ENCODE peak calls at places on chromosome 17, in four cellular contexts. One of them, this sample, is unnamed.

GRCh38 chr17:4433515-4434031 is at the start of gene SPNS3:
- DNase-seq in head of caudate nucleus: peak; percentile 22
- DNase-seq in cardiac muscle cell: no peak
- DNase-seq in ELR: peak; percentile 24
- DNase-seq in this sample: no peak

GRCh38 chr17:27106347-27106981 is 187.4 kb upstream of the WSB1 start:
- DNase-seq in cardiac muscle cell: no peak
- DNase-seq in head of caudate nucleus: no peak
- DNase-seq in ELR: no peak
- DNase-seq in this sample: no peak

GRCh38 chr17:40097931-40098845 is 2.2 kb downstream of the NR1D1 start:
- DNase-seq in cardiac muscle cell: no peak
- DNase-seq in head of caudate nucleus: no peak
- DNase-seq in ELR: peak; percentile 55
- DNase-seq in this sample: no peak

GRCh38 chr17:75695141-75695829 is 26.0 kb upstream of the ITGB4 start:
- DNase-seq in ELR: peak; percentile 97
- DNase-seq in head of caudate nucleus: no peak
- DNase-seq in cardiac muscle cell: no peak
- DNase-seq in this sample: no peak

GRCh38 chr17:3002538-3003301 is 60.7 kb downstream of the OR1D5 start:
- DNase-seq in head of caudate nucleus: no peak
- DNase-seq in cardiac muscle cell: no peak
- DNase-seq in ELR: no peak
- DNase-seq in this sample: no peak

GRCh38 chr17:80724723-80725388 is 180.2 kb downstream of the RPTOR start:
- DNase-seq in ELR: peak; percentile 86
- DNase-seq in head of caudate nucleus: no peak
- DNase-seq in cardiac muscle cell: no peak
- DNase-seq in this sample: no peak

GRCh38 chr17:59365383-59365981 is 34.0 kb downstream of the YPEL2 start:
- DNase-seq in head of caudate nucleus: peak; percentile 66
- DNase-seq in cardiac muscle cell: peak; percentile 88
- DNase-seq in ELR: no peak
- DNase-seq in this sample: peak; percentile 33

GRCh38 chr17:43768382-43768781 is 9.8 kb upstream of the SOST start:
- DNase-seq in ELR: no peak
- DNase-seq in head of caudate nucleus: peak; percentile 22
- DNase-seq in cardiac muscle cell: no peak
- DNase-seq in this sample: no peak

GRCh38 chr17:5840811-5841446 is 229.2 kb upstream of the WSCD1 start:
- DNase-seq in cardiac muscle cell: no peak
- DNase-seq in ELR: no peak
- DNase-seq in head of caudate nucleus: no peak
- DNase-seq in this sample: no peak

GRCh38 chr17:58328195-58329034 is at the start of gene TSPOAP1:
- DNase-seq in ELR: no peak
- DNase-seq in cardiac muscle cell: no peak
- DNase-seq in head of caudate nucleus: peak; percentile 63
- DNase-seq in this sample: peak; percentile 57

GRCh38 chr17:47831934-47832327 is 461 bp downstream of the LRRC46 start:
- DNase-seq in cardiac muscle cell: no peak
- DNase-seq in head of caudate nucleus: no peak
- DNase-seq in ELR: peak; percentile 25
- DNase-seq in this sample: no peak

GRCh38 chr17:2485543-2485942 is 26.1 kb downstream of the METTL16 start:
- DNase-seq in ELR: no peak
- DNase-seq in cardiac muscle cell: no peak
- DNase-seq in head of caudate nucleus: no peak
- DNase-seq in this sample: no peak

GRCh38 chr17:80773243-80773991 is 218.2 kb upstream of the CHMP6 start:
- DNase-seq in cardiac muscle cell: no peak
- DNase-seq in head of caudate nucleus: peak; percentile 77
- DNase-seq in ELR: peak; percentile 48
- DNase-seq in this sample: peak; percentile 46

GRCh38 chr17:8619294-8619693 is 11.2 kb downstream of the MYH10 start:
- DNase-seq in cardiac muscle cell: no peak
- DNase-seq in head of caudate nucleus: no peak
- DNase-seq in ELR: no peak
- DNase-seq in this sample: no peak

GRCh38 chr17:59345476-59345875 is 14.0 kb downstream of the YPEL2 start:
- DNase-seq in head of caudate nucleus: no peak
- DNase-seq in cardiac muscle cell: no peak
- DNase-seq in ELR: no peak
- DNase-seq in this sample: no peak

GRCh38 chr17:44004077-44004760 is at the start of gene NAGS:
- DNase-seq in head of caudate nucleus: no peak
- DNase-seq in ELR: no peak
- DNase-seq in cardiac muscle cell: peak; percentile 35
- DNase-seq in this sample: no peak

GRCh38 chr17:58352843-58353719 is 1.1 kb upstream of the SUPT4H1 start:
- DNase-seq in head of caudate nucleus: no peak
- DNase-seq in ELR: peak; percentile 48
- DNase-seq in cardiac muscle cell: peak; percentile 83
- DNase-seq in this sample: no peak

GRCh38 chr17:61237275-61237674 is 162.4 kb upstream of the TBX2 start:
- DNase-seq in ELR: no peak
- DNase-seq in cardiac muscle cell: no peak
- DNase-seq in head of caudate nucleus: no peak
- DNase-seq in this sample: no peak

GRCh38 chr17:61065263-61065773 is 334.3 kb upstream of the TBX2 start:
- DNase-seq in cardiac muscle cell: peak; percentile 8
- DNase-seq in ELR: peak; percentile 56
- DNase-seq in head of caudate nucleus: no peak
- DNase-seq in this sample: no peak

GRCh38 chr17:18949566-18949965 is 2.4 kb upstream of the SLC5A10 start:
- DNase-seq in ELR: no peak
- DNase-seq in head of caudate nucleus: no peak
- DNase-seq in cardiac muscle cell: no peak
- DNase-seq in this sample: no peak

GRCh38 chr17:29148257-29148789 is 31.9 kb downstream of the MYO18A start:
- DNase-seq in cardiac muscle cell: peak; percentile 22
- DNase-seq in ELR: no peak
- DNase-seq in head of caudate nucleus: no peak
- DNase-seq in this sample: no peak

GRCh38 chr17:70168044-70168978 is 1.0 kb upstream of the KCNJ2 start:
- DNase-seq in cardiac muscle cell: peak; percentile 66
- DNase-seq in ELR: peak; percentile 78
- DNase-seq in head of caudate nucleus: peak; percentile 82
- DNase-seq in this sample: peak; percentile 75

GRCh38 chr17:76048025-76048605 is 21.0 kb upstream of the EVPL start:
- DNase-seq in ELR: no peak
- DNase-seq in cardiac muscle cell: no peak
- DNase-seq in head of caudate nucleus: no peak
- DNase-seq in this sample: no peak

GRCh38 chr17:1227917-1228751 is 42.1 kb upstream of the BHLHA9 start:
- DNase-seq in ELR: no peak
- DNase-seq in cardiac muscle cell: peak; percentile 20
- DNase-seq in head of caudate nucleus: peak; percentile 20
- DNase-seq in this sample: no peak

GRCh38 chr17:10192963-10193362 is 5.4 kb downstream of the GAS7 start:
- DNase-seq in head of caudate nucleus: no peak
- DNase-seq in cardiac muscle cell: no peak
- DNase-seq in ELR: no peak
- DNase-seq in this sample: no peak

GRCh38 chr17:60548990-60549389 is 22.9 kb upstream of the APPBP2 start:
- DNase-seq in head of caudate nucleus: no peak
- DNase-seq in cardiac muscle cell: no peak
- DNase-seq in ELR: no peak
- DNase-seq in this sample: no peak

GRCh38 chr17:6548578-6549330 is 7.6 kb downstream of the PITPNM3 start:
- DNase-seq in head of caudate nucleus: no peak
- DNase-seq in ELR: no peak
- DNase-seq in cardiac muscle cell: peak; percentile 87
- DNase-seq in this sample: no peak

GRCh38 chr17:32382526-32383223 is 32.7 kb downstream of the ZNF207 start:
- DNase-seq in head of caudate nucleus: no peak
- DNase-seq in cardiac muscle cell: no peak
- DNase-seq in ELR: no peak
- DNase-seq in this sample: no peak

GRCh38 chr17:55340726-55341125 is 76.0 kb downstream of the HLF start:
- DNase-seq in head of caudate nucleus: no peak
- DNase-seq in ELR: no peak
- DNase-seq in cardiac muscle cell: no peak
- DNase-seq in this sample: no peak